ENCODE peak calls at places on chromosomes 4 and X, in five cellular contexts. I is tibial nerve, R is GM23338, D is lung, Z is PC-3. U is an unnamed sample. For H3K4me1, the result is how much of the 10 kb centered on the place peaks cover.

GRCh38 chr4:74874785-74875367 is 58.0 kb upstream of the PARM1 start:
- DNase-seq in I (no peak), R (peak), D (peak), Z (peak), U (no peak)

GRCh38 chr4:76881375-76881774 is 16.6 kb downstream of the SOWAHB start:
- DNase-seq in I (no peak), R (peak), D (no peak), Z (peak), U (no peak)

GRCh38 chrX:10172867-10173266 is 16.1 kb downstream of the CLCN4 start:
- DNase-seq in I (no peak), R (peak), D (no peak), Z (no peak), U (no peak)

GRCh38 chr4:64158648-64159326 is 250.5 kb downstream of the TECRL start:
- DNase-seq in I (peak), R (peak), D (peak), Z (peak), U (no peak)

GRCh38 chr4:47418147-47418546 is 45.4 kb downstream of the COMMD8 start:
- DNase-seq in I (no peak), R (no peak), D (no peak), Z (no peak), U (no peak)

GRCh38 chr4:184416913-184417734 is 57.2 kb downstream of the IRF2 start:
- DNase-seq in I (no peak), R (no peak), D (no peak), Z (no peak), U (no peak)

GRCh38 chr4:79651516-79651915 is 243.5 kb upstream of the GK2 start:
- DNase-seq in I (no peak), R (peak), D (no peak), Z (no peak), U (no peak)

GRCh38 chr4:90960840-90961239 is 833.6 kb downstream of the CCSER1 start:
- DNase-seq in I (no peak), R (peak), D (no peak), Z (no peak), U (no peak)

GRCh38 chrX:11137543-11138139 is 26.5 kb downstream of the HCCS start:
- DNase-seq in I (no peak), R (peak), D (no peak), Z (peak), U (no peak)

GRCh38 chr4:2248821-2249261 is 6.9 kb upstream of the HAUS3 start:
- DNase-seq in I (peak), R (no peak), D (no peak), Z (no peak), U (peak)

GRCh38 chr4:106172846-106173245 is 143.2 kb downstream of the TBCK start:
- DNase-seq in I (no peak), R (no peak), D (no peak), Z (no peak), U (no peak)

GRCh38 chrX:66012094-66012534 is 27.8 kb downstream of the VSIG4 start:
- DNase-seq in I (no peak), R (no peak), D (peak), Z (no peak), U (no peak)

GRCh38 chrX:97628807-97629596 is 745.3 kb downstream of the RPA4 start:
- DNase-seq in I (no peak), R (no peak), D (no peak), Z (no peak), U (no peak)
- H3K27ac ChIP-seq in I (no peak), R (no peak), D (no peak), Z (no peak), U (no peak)

GRCh38 chrX:29687687-29688086 is 527.7 kb upstream of the MAGEB2 start:
- DNase-seq in I (no peak), R (no peak), D (no peak), Z (peak), U (no peak)
- TF ChIP-seq CTCF in I (no peak), R (peak), D (no peak), Z (no peak), U (no peak)

GRCh38 chr4:831483-831805 is 5.5 kb upstream of the CPLX1 start:
- DNase-seq in I (no peak), R (no peak), D (no peak), Z (no peak), U (no peak)
- H3K4me1 ChIP-seq in I (under half), R (under half), D (under half), Z (under half), U (under half)

DNA sequence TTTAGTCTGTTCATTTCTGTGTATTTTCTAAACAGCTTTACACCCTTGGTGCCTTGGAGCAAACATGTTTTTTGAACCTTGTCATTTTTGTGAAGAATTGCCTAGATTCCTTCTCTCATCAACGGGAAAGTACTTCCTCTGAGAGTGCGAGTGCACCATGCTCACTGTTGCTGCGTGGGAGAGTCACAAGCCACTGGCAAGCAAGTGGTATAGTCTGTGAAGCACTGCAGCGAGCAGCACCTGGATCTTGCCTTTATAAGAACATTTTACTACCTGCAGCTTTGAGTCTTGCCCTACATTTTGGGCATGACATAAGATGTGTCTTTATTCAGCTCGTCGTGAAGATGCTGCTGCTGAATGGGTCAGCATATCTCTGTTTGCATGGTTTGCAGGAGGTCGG is 44.9 kb downstream of the HADH start:
- DNase-seq in I (no peak), R (no peak), D (no peak), Z (no peak), U (no peak)
- H3K27ac ChIP-seq in I (no peak), R (no peak), D (no peak), Z (no peak), U (no peak)

GRCh38 chrX:17590892-17591740 is 146.2 kb upstream of the SCML1 start:
- DNase-seq in I (peak), R (peak), D (peak), Z (peak), U (no peak)
- TF ChIP-seq CTCF in I (peak), R (peak), D (peak), Z (peak), U (peak)

GRCh38 chr4:7968262-7968896 is 28.7 kb upstream of the AFAP1 start:
- DNase-seq in I (no peak), R (no peak), D (no peak), Z (no peak), U (no peak)

GRCh38 chr4:7971159-7971631 is 31.5 kb upstream of the AFAP1 start:
- DNase-seq in I (no peak), R (no peak), D (no peak), Z (no peak), U (no peak)

GRCh38 chr4:7971881-7972500 is 32.3 kb upstream of the AFAP1 start:
- DNase-seq in I (no peak), R (no peak), D (no peak), Z (peak), U (no peak)

GRCh38 chr4:7967501-7968261 is 28.0 kb upstream of the AFAP1 start:
- DNase-seq in I (no peak), R (no peak), D (no peak), Z (no peak), U (no peak)

DNA sequence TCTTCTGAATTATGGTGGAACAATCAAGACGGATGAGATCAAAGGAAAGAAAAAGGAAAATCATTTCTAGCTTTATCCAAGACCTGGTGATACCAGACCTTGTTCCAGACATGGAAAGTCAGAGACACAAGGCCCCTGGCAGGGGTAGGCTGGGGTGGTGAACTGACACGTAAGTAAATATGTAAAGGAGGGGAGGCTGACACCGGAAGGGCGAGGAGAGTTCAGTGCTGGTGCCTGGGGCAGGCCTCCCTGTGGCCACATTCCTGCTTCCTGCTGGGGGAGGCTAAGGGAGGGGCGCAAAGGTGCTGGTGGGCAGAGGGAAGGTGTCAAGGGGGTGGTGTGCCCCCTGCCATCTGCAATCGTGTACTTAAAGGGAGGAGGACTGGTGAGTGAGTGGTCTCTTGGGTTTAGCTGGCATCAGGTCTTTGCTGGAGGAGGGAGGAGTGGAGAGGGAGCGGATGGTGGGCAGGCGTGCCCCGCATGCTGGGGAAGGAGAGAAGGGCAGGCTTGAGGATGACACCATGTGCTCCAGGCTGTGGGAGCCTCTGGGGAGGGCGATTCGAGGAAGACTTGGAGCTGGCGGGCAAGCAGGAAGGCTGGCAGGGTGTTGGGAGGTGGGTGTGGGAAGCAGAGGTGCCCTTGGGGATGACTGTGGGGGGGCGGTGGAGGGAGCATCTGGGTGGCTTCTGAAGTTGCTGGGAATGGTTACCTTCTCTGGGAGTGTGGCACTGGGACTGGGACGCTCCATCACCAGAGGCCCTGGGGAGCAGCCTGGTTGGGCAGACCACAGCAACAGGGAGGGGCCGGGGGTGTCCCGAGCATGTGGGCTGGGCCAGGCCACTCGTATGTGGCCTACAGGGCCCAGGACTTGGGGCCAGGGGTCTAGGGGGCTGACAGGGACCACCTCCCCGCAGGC is 30.6 kb upstream of the AFAP1 start:
- DNase-seq in I (no peak), R (no peak), D (no peak), Z (peak), U (no peak)
- H3K4me1 ChIP-seq in I (under half), R (under half), D (under half), Z (half or more), U (under half)

DNA sequence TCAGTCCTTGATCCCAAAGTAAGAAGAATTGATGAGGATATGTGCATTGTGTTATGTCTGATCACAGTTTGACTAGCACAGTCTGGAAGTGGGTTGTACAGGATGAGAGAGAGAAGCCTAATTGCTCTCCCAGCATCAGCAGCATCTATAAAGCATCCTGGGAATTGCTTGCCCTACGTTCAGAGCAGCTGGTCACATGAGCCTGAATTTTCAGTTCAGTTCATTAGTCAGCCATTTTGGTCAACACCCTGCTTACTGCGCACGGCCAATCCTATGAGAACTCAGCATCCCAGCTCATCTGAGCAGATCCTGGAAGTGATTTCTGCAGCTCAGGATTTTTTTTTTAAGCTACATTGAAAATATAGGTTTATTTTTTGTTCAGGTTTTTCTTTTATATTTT is at the start of gene RUFY3:
- DNase-seq in I (peak), R (peak), D (no peak), Z (no peak), U (no peak)
- H3K27ac ChIP-seq in I (peak), R (no peak), D (no peak), Z (no peak), U (peak)

DNA sequence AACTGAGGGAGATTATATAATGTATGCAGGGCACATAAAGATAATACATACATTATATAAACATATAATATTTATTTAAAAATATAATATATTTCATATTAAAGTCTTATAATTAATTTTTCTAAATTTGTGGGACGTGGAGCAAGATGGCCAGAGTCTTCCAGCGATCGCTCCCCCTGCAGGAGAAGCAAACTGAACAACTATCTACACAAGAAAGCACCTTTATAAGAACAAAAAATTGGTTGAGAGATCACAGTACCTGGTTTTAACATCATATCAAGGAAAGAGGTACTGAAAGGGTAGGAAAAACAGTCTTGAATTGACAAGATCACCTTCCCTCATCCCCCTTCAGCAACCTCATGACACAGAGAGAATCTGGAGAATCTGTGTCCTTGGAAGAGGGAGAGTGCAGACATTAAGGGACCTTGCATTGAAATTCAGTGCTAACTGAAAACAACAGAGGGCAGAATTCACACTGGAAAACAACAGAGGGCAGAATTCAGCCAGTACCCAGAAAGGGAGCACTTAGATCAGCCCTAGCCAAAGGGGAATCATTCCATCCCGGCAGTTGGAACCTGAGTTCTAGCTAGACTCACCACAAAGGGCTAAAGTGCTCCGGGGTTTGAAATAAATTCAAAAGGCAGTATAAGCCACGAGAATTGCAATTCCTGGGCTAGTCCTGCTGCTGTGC is 262.5 kb upstream of the NDST3 start:
- DNase-seq in I (no peak), R (peak), D (no peak), Z (no peak), U (no peak)
- TF ChIP-seq CTCF in I (no peak), R (peak), D (no peak), Z (no peak), U (no peak)

GRCh38 chrX:154732421-154733071 is 18.3 kb downstream of the GAB3 start:
- DNase-seq in I (no peak), R (no peak), D (no peak), Z (peak), U (no peak)
- H3K4me1 ChIP-seq in I (under half), R (under half), D (under half), Z (half or more), U (under half)

U was measured in breast epithelium.